ENCODE peak calls at places on chromosomes 2 and 18, in seven cellular contexts. One of them, this sample, is unnamed.

GRCh38 chr2:239227111-239227581 is 173.7 kb downstream of the HDAC4 start:
- DNase-seq in activated T-helper 1 cell treated with Interleukin-2 at 50 U/mL for 16 hours: no peak
- DNase-seq in lung: no peak
- DNase-seq in Kasumi-1: no peak
- DNase-seq in neural progenitor cell: no peak
- DNase-seq in heart left ventricle: peak
- DNase-seq in EL: no peak
- DNase-seq in this sample: no peak

GRCh38 chr2:181949047-181949446 is 36.6 kb upstream of the PPP1R1C start:
- DNase-seq in Kasumi-1: no peak
- DNase-seq in neural progenitor cell: no peak
- DNase-seq in heart left ventricle: no peak
- DNase-seq in EL: peak
- DNase-seq in activated T-helper 1 cell treated with Interleukin-2 at 50 U/mL for 16 hours: no peak
- DNase-seq in lung: no peak
- DNase-seq in this sample: no peak

GRCh38 chr2:191217580-191217979 is 27.6 kb upstream of the MYO1B start:
- DNase-seq in activated T-helper 1 cell treated with Interleukin-2 at 50 U/mL for 16 hours: no peak
- DNase-seq in heart left ventricle: no peak
- DNase-seq in Kasumi-1: no peak
- DNase-seq in neural progenitor cell: no peak
- DNase-seq in EL: peak
- DNase-seq in lung: no peak
- DNase-seq in this sample: peak

GRCh38 chr2:179140546-179140945 is 90.6 kb upstream of the CCDC141 start:
- DNase-seq in neural progenitor cell: no peak
- DNase-seq in lung: no peak
- DNase-seq in activated T-helper 1 cell treated with Interleukin-2 at 50 U/mL for 16 hours: no peak
- DNase-seq in EL: no peak
- DNase-seq in heart left ventricle: no peak
- DNase-seq in Kasumi-1: no peak
- DNase-seq in this sample: no peak

GRCh38 chr18:40949138-40949949 is 1005.7 kb upstream of the PIK3C3 start:
- DNase-seq in Kasumi-1: no peak
- DNase-seq in EL: no peak
- DNase-seq in neural progenitor cell: no peak
- DNase-seq in activated T-helper 1 cell treated with Interleukin-2 at 50 U/mL for 16 hours: no peak
- DNase-seq in lung: no peak
- DNase-seq in heart left ventricle: no peak
- DNase-seq in this sample: no peak

GRCh38 chr2:57146951-57147350 is 899.7 kb upstream of the VRK2 start:
- DNase-seq in heart left ventricle: no peak
- DNase-seq in Kasumi-1: no peak
- DNase-seq in activated T-helper 1 cell treated with Interleukin-2 at 50 U/mL for 16 hours: no peak
- DNase-seq in EL: peak
- DNase-seq in lung: no peak
- DNase-seq in neural progenitor cell: peak
- DNase-seq in this sample: no peak

GRCh38 chr2:101766871-101767739 is 69.6 kb downstream of the MAP4K4 start:
- DNase-seq in Kasumi-1: no peak
- DNase-seq in heart left ventricle: no peak
- DNase-seq in activated T-helper 1 cell treated with Interleukin-2 at 50 U/mL for 16 hours: no peak
- DNase-seq in lung: no peak
- DNase-seq in EL: peak
- DNase-seq in neural progenitor cell: peak
- DNase-seq in this sample: no peak

GRCh38 chr18:11246883-11247282 is 97.5 kb upstream of the PIEZO2 start:
- DNase-seq in neural progenitor cell: no peak
- DNase-seq in Kasumi-1: no peak
- DNase-seq in activated T-helper 1 cell treated with Interleukin-2 at 50 U/mL for 16 hours: no peak
- DNase-seq in EL: peak
- DNase-seq in heart left ventricle: no peak
- DNase-seq in lung: no peak
- DNase-seq in this sample: no peak

GRCh38 chr2:158688722-158689121 is 106.4 kb upstream of the DAPL1 start:
- DNase-seq in activated T-helper 1 cell treated with Interleukin-2 at 50 U/mL for 16 hours: no peak
- DNase-seq in lung: no peak
- DNase-seq in EL: peak
- DNase-seq in heart left ventricle: no peak
- DNase-seq in Kasumi-1: no peak
- DNase-seq in neural progenitor cell: no peak
- DNase-seq in this sample: no peak

GRCh38 chr2:159035790-159036411 is 67.5 kb downstream of the TANC1 start:
- DNase-seq in neural progenitor cell: peak
- DNase-seq in EL: peak
- DNase-seq in activated T-helper 1 cell treated with Interleukin-2 at 50 U/mL for 16 hours: no peak
- DNase-seq in heart left ventricle: no peak
- DNase-seq in Kasumi-1: peak
- DNase-seq in lung: peak
- DNase-seq in this sample: peak

GRCh38 chr2:41966920-41967319 is 80.9 kb upstream of the PKDCC start:
- DNase-seq in neural progenitor cell: no peak
- DNase-seq in activated T-helper 1 cell treated with Interleukin-2 at 50 U/mL for 16 hours: no peak
- DNase-seq in lung: no peak
- DNase-seq in EL: no peak
- DNase-seq in heart left ventricle: peak
- DNase-seq in Kasumi-1: no peak
- DNase-seq in this sample: no peak

GRCh38 chr2:144507441-144508161 is 12.3 kb downstream of the ZEB2 start:
- DNase-seq in neural progenitor cell: no peak
- DNase-seq in lung: no peak
- DNase-seq in EL: peak
- DNase-seq in heart left ventricle: no peak
- DNase-seq in Kasumi-1: no peak
- DNase-seq in activated T-helper 1 cell treated with Interleukin-2 at 50 U/mL for 16 hours: no peak
- DNase-seq in this sample: peak

GRCh38 chr18:23992119-23992940 is 22.2 kb upstream of the TTC39C start:
- DNase-seq in lung: peak
- DNase-seq in EL: no peak
- DNase-seq in neural progenitor cell: no peak
- DNase-seq in heart left ventricle: peak
- DNase-seq in Kasumi-1: no peak
- DNase-seq in activated T-helper 1 cell treated with Interleukin-2 at 50 U/mL for 16 hours: peak
- DNase-seq in this sample: no peak

GRCh38 chr2:111032721-111033532 is 87.8 kb upstream of the BCL2L11 start:
- DNase-seq in heart left ventricle: no peak
- DNase-seq in activated T-helper 1 cell treated with Interleukin-2 at 50 U/mL for 16 hours: no peak
- DNase-seq in Kasumi-1: no peak
- DNase-seq in neural progenitor cell: no peak
- DNase-seq in lung: no peak
- DNase-seq in EL: peak
- DNase-seq in this sample: no peak

GRCh38 chr2:190649798-190650390 is 1.0 kb downstream of the NAB1 start:
- DNase-seq in heart left ventricle: no peak
- DNase-seq in EL: peak
- DNase-seq in neural progenitor cell: peak
- DNase-seq in activated T-helper 1 cell treated with Interleukin-2 at 50 U/mL for 16 hours: no peak
- DNase-seq in Kasumi-1: peak
- DNase-seq in lung: no peak
- DNase-seq in this sample: no peak

GRCh38 chr18:73991570-73991969 is 156.1 kb downstream of the FBXO15 start:
- DNase-seq in Kasumi-1: no peak
- DNase-seq in activated T-helper 1 cell treated with Interleukin-2 at 50 U/mL for 16 hours: no peak
- DNase-seq in neural progenitor cell: no peak
- DNase-seq in heart left ventricle: no peak
- DNase-seq in lung: no peak
- DNase-seq in EL: no peak
- DNase-seq in this sample: no peak

GRCh38 chr2:10385933-10386773 is 62.0 kb downstream of the ODC1 start:
- DNase-seq in lung: no peak
- DNase-seq in Kasumi-1: no peak
- DNase-seq in neural progenitor cell: no peak
- DNase-seq in heart left ventricle: no peak
- DNase-seq in activated T-helper 1 cell treated with Interleukin-2 at 50 U/mL for 16 hours: no peak
- DNase-seq in EL: peak
- DNase-seq in this sample: no peak

GRCh38 chr2:61512768-61513398 is 25.3 kb downstream of the XPO1 start:
- DNase-seq in neural progenitor cell: peak
- DNase-seq in lung: no peak
- DNase-seq in EL: no peak
- DNase-seq in Kasumi-1: no peak
- DNase-seq in heart left ventricle: no peak
- DNase-seq in activated T-helper 1 cell treated with Interleukin-2 at 50 U/mL for 16 hours: no peak
- DNase-seq in this sample: no peak

GRCh38 chr2:217837530-217837929 is 165.3 kb downstream of the TNS1 start:
- DNase-seq in lung: no peak
- DNase-seq in neural progenitor cell: no peak
- DNase-seq in EL: no peak
- DNase-seq in Kasumi-1: no peak
- DNase-seq in heart left ventricle: peak
- DNase-seq in activated T-helper 1 cell treated with Interleukin-2 at 50 U/mL for 16 hours: no peak
- DNase-seq in this sample: no peak

GRCh38 chr2:212282596-212283330 is 255.8 kb downstream of the ERBB4 start:
- DNase-seq in neural progenitor cell: no peak
- DNase-seq in Kasumi-1: no peak
- DNase-seq in EL: no peak
- DNase-seq in heart left ventricle: no peak
- DNase-seq in activated T-helper 1 cell treated with Interleukin-2 at 50 U/mL for 16 hours: no peak
- DNase-seq in lung: no peak
- DNase-seq in this sample: no peak

GRCh38 chr2:1740714-1741584 is 3.4 kb downstream of the PXDN start:
- DNase-seq in activated T-helper 1 cell treated with Interleukin-2 at 50 U/mL for 16 hours: no peak
- DNase-seq in neural progenitor cell: no peak
- DNase-seq in EL: no peak
- DNase-seq in lung: peak
- DNase-seq in heart left ventricle: no peak
- DNase-seq in Kasumi-1: no peak
- DNase-seq in this sample: no peak

GRCh38 chr2:184394642-184395041 is 203.7 kb upstream of the ZNF804A start:
- DNase-seq in lung: no peak
- DNase-seq in neural progenitor cell: no peak
- DNase-seq in heart left ventricle: no peak
- DNase-seq in EL: no peak
- DNase-seq in Kasumi-1: no peak
- DNase-seq in activated T-helper 1 cell treated with Interleukin-2 at 50 U/mL for 16 hours: no peak
- DNase-seq in this sample: no peak

GRCh38 chr2:85248741-85249524 is 78.9 kb downstream of the TGOLN2 start:
- DNase-seq in heart left ventricle: no peak
- DNase-seq in Kasumi-1: no peak
- DNase-seq in EL: peak
- DNase-seq in neural progenitor cell: peak
- DNase-seq in lung: no peak
- DNase-seq in activated T-helper 1 cell treated with Interleukin-2 at 50 U/mL for 16 hours: no peak
- DNase-seq in this sample: no peak

GRCh38 chr2:98560256-98560771 is 48.0 kb downstream of the COA5 start:
- DNase-seq in neural progenitor cell: no peak
- DNase-seq in heart left ventricle: peak
- DNase-seq in EL: peak
- DNase-seq in lung: no peak
- DNase-seq in Kasumi-1: no peak
- DNase-seq in activated T-helper 1 cell treated with Interleukin-2 at 50 U/mL for 16 hours: no peak
- DNase-seq in this sample: no peak

GRCh38 chr2:234172066-234172465 is 121.6 kb downstream of the SPP2 start:
- DNase-seq in lung: no peak
- DNase-seq in activated T-helper 1 cell treated with Interleukin-2 at 50 U/mL for 16 hours: no peak
- DNase-seq in Kasumi-1: no peak
- DNase-seq in EL: no peak
- DNase-seq in heart left ventricle: no peak
- DNase-seq in neural progenitor cell: no peak
- DNase-seq in this sample: no peak

GRCh38 chr2:197360744-197361156 is 50.2 kb upstream of the ANKRD44 start:
- DNase-seq in EL: peak
- DNase-seq in activated T-helper 1 cell treated with Interleukin-2 at 50 U/mL for 16 hours: no peak
- DNase-seq in Kasumi-1: no peak
- DNase-seq in heart left ventricle: no peak
- DNase-seq in lung: no peak
- DNase-seq in neural progenitor cell: no peak
- DNase-seq in this sample: no peak

GRCh38 chr18:77366725-77367641 is 117.3 kb downstream of the GALR1 start:
- DNase-seq in lung: no peak
- DNase-seq in Kasumi-1: no peak
- DNase-seq in EL: no peak
- DNase-seq in neural progenitor cell: no peak
- DNase-seq in activated T-helper 1 cell treated with Interleukin-2 at 50 U/mL for 16 hours: no peak
- DNase-seq in heart left ventricle: peak
- DNase-seq in this sample: no peak

GRCh38 chr2:180122874-180123273 is 115.8 kb upstream of the CWC22 start:
- DNase-seq in heart left ventricle: no peak
- DNase-seq in neural progenitor cell: no peak
- DNase-seq in lung: no peak
- DNase-seq in Kasumi-1: no peak
- DNase-seq in activated T-helper 1 cell treated with Interleukin-2 at 50 U/mL for 16 hours: no peak
- DNase-seq in EL: no peak
- DNase-seq in this sample: no peak

GRCh38 chr2:205686231-205687017 is 4.1 kb downstream of the NRP2 start:
- DNase-seq in activated T-helper 1 cell treated with Interleukin-2 at 50 U/mL for 16 hours: no peak
- DNase-seq in lung: no peak
- DNase-seq in heart left ventricle: no peak
- DNase-seq in neural progenitor cell: peak
- DNase-seq in EL: peak
- DNase-seq in Kasumi-1: no peak
- DNase-seq in this sample: peak

GRCh38 chr2:190462611-190463010 is 54.5 kb downstream of the MFSD6 start:
- DNase-seq in lung: no peak
- DNase-seq in neural progenitor cell: no peak
- DNase-seq in activated T-helper 1 cell treated with Interleukin-2 at 50 U/mL for 16 hours: no peak
- DNase-seq in EL: no peak
- DNase-seq in heart left ventricle: no peak
- DNase-seq in Kasumi-1: no peak
- DNase-seq in this sample: no peak

GRCh38 chr2:66587216-66587615 is 152.3 kb downstream of the MEIS1 start:
- DNase-seq in EL: peak
- DNase-seq in heart left ventricle: no peak
- DNase-seq in Kasumi-1: no peak
- DNase-seq in lung: no peak
- DNase-seq in neural progenitor cell: peak
- DNase-seq in activated T-helper 1 cell treated with Interleukin-2 at 50 U/mL for 16 hours: no peak
- DNase-seq in this sample: no peak

GRCh38 chr2:11101430-11101829 is 53.8 kb upstream of the SLC66A3 start:
- DNase-seq in neural progenitor cell: no peak
- DNase-seq in activated T-helper 1 cell treated with Interleukin-2 at 50 U/mL for 16 hours: no peak
- DNase-seq in Kasumi-1: no peak
- DNase-seq in EL: no peak
- DNase-seq in heart left ventricle: no peak
- DNase-seq in lung: no peak
- DNase-seq in this sample: no peak

GRCh38 chr2:80304522-80304878 is at the start of gene LRRTM1:
- DNase-seq in activated T-helper 1 cell treated with Interleukin-2 at 50 U/mL for 16 hours: no peak
- DNase-seq in neural progenitor cell: peak
- DNase-seq in Kasumi-1: no peak
- DNase-seq in heart left ventricle: peak
- DNase-seq in EL: no peak
- DNase-seq in lung: no peak
- DNase-seq in this sample: no peak

GRCh38 chr2:144376475-144376874 is 143.4 kb downstream of the ZEB2 start:
- DNase-seq in heart left ventricle: no peak
- DNase-seq in EL: no peak
- DNase-seq in lung: no peak
- DNase-seq in Kasumi-1: peak
- DNase-seq in neural progenitor cell: no peak
- DNase-seq in activated T-helper 1 cell treated with Interleukin-2 at 50 U/mL for 16 hours: no peak
- DNase-seq in this sample: no peak

GRCh38 chr2:134178109-134178877 is 75.6 kb upstream of the MGAT5 start:
- DNase-seq in heart left ventricle: no peak
- DNase-seq in EL: no peak
- DNase-seq in neural progenitor cell: no peak
- DNase-seq in Kasumi-1: no peak
- DNase-seq in activated T-helper 1 cell treated with Interleukin-2 at 50 U/mL for 16 hours: no peak
- DNase-seq in lung: no peak
- DNase-seq in this sample: no peak